ENCODE peak calls at places on chromosomes 6 and 20, in nine cellular contexts. One of them, this sample, is unnamed.
A peak's percentile ranks its signal among the peaks of the same experiment; 100 is the strongest.

GRCh38 chr6:73145690-73146089 is 79.6 kb downstream of the KHDC1L start:
- DNase-seq in left ventricle myocardium inferior: no peak
- DNase-seq in psoas muscle: no peak
- DNase-seq in ovary: no peak
- DNase-seq in cardiac muscle cell: no peak
- DNase-seq in left lung: no peak
- DNase-seq in fibroblast of lung: no peak
- DNase-seq in spleen: no peak
- DNase-seq in astrocyte: no peak
- DNase-seq in this sample: no peak

GRCh38 chr6:157333537-157333936 is 10.2 kb upstream of the TMEM242 start:
- DNase-seq in ovary: no peak
- DNase-seq in left ventricle myocardium inferior: no peak
- DNase-seq in left lung: no peak
- DNase-seq in cardiac muscle cell: no peak
- DNase-seq in psoas muscle: no peak
- DNase-seq in spleen: no peak
- DNase-seq in fibroblast of lung: no peak
- DNase-seq in astrocyte: no peak
- DNase-seq in this sample: no peak

GRCh38 chr6:71602385-71602949 is 283.9 kb upstream of the RIMS1 start:
- DNase-seq in cardiac muscle cell: peak; percentile 3
- DNase-seq in left ventricle myocardium inferior: no peak
- DNase-seq in psoas muscle: no peak
- DNase-seq in left lung: no peak
- DNase-seq in fibroblast of lung: no peak
- DNase-seq in ovary: no peak
- DNase-seq in astrocyte: peak; percentile 95
- DNase-seq in spleen: no peak
- DNase-seq in this sample: no peak

GRCh38 chr6:11700118-11700718 is 78.4 kb downstream of the ADTRP start:
- DNase-seq in ovary: no peak
- DNase-seq in cardiac muscle cell: peak; percentile 75
- DNase-seq in spleen: no peak
- DNase-seq in left lung: no peak
- DNase-seq in astrocyte: peak; percentile 36
- DNase-seq in fibroblast of lung: peak; percentile 83
- DNase-seq in psoas muscle: no peak
- DNase-seq in left ventricle myocardium inferior: no peak
- DNase-seq in this sample: peak; percentile 19

GRCh38 chr20:58296328-58296837 is 13.1 kb upstream of the RAB22A start:
- DNase-seq in ovary: no peak
- DNase-seq in cardiac muscle cell: no peak
- DNase-seq in fibroblast of lung: peak; percentile 53
- DNase-seq in left ventricle myocardium inferior: no peak
- DNase-seq in astrocyte: no peak
- DNase-seq in psoas muscle: no peak
- DNase-seq in spleen: no peak
- DNase-seq in left lung: no peak
- DNase-seq in this sample: no peak

GRCh38 chr20:11849270-11849920 is 68.3 kb upstream of the BTBD3 start:
- DNase-seq in left lung: no peak
- DNase-seq in ovary: no peak
- DNase-seq in fibroblast of lung: peak; percentile 58
- DNase-seq in psoas muscle: no peak
- DNase-seq in cardiac muscle cell: peak; percentile 60
- DNase-seq in astrocyte: peak; percentile 62
- DNase-seq in spleen: no peak
- DNase-seq in left ventricle myocardium inferior: no peak
- DNase-seq in this sample: no peak

GRCh38 chr6:75012018-75012417 is 193.8 kb downstream of the COL12A1 start:
- DNase-seq in left lung: no peak
- DNase-seq in left ventricle myocardium inferior: no peak
- DNase-seq in astrocyte: peak; percentile 12
- DNase-seq in cardiac muscle cell: peak; percentile 18
- DNase-seq in fibroblast of lung: peak; percentile 12
- DNase-seq in psoas muscle: no peak
- DNase-seq in ovary: no peak
- DNase-seq in spleen: no peak
- DNase-seq in this sample: no peak

GRCh38 chr6:168284187-168284586 is 35.4 kb downstream of the DACT2 start:
- DNase-seq in left lung: no peak
- DNase-seq in psoas muscle: no peak
- DNase-seq in cardiac muscle cell: no peak
- DNase-seq in fibroblast of lung: no peak
- DNase-seq in spleen: peak; percentile 51
- DNase-seq in left ventricle myocardium inferior: no peak
- DNase-seq in ovary: no peak
- DNase-seq in astrocyte: no peak
- DNase-seq in this sample: no peak

GRCh38 chr6:11143394-11144371 is 32.2 kb upstream of the ERVFRD-1 start:
- DNase-seq in ovary: no peak
- DNase-seq in cardiac muscle cell: peak; percentile 93
- DNase-seq in psoas muscle: peak; percentile 75
- DNase-seq in left ventricle myocardium inferior: peak; percentile 56
- DNase-seq in spleen: peak; percentile 84
- DNase-seq in left lung: peak; percentile 79
- DNase-seq in astrocyte: peak; percentile 93
- DNase-seq in fibroblast of lung: peak; percentile 90
- DNase-seq in this sample: peak; percentile 37

GRCh38 chr6:21811484-21811883 is 217.9 kb downstream of the SOX4 start:
- DNase-seq in psoas muscle: no peak
- DNase-seq in fibroblast of lung: no peak
- DNase-seq in left ventricle myocardium inferior: no peak
- DNase-seq in spleen: no peak
- DNase-seq in astrocyte: no peak
- DNase-seq in ovary: no peak
- DNase-seq in cardiac muscle cell: no peak
- DNase-seq in left lung: no peak
- DNase-seq in this sample: no peak

GRCh38 chr6:21820442-21820841 is 226.9 kb downstream of the SOX4 start:
- DNase-seq in left lung: no peak
- DNase-seq in cardiac muscle cell: no peak
- DNase-seq in spleen: no peak
- DNase-seq in left ventricle myocardium inferior: no peak
- DNase-seq in fibroblast of lung: no peak
- DNase-seq in ovary: no peak
- DNase-seq in astrocyte: no peak
- DNase-seq in psoas muscle: no peak
- DNase-seq in this sample: no peak

DNA sequence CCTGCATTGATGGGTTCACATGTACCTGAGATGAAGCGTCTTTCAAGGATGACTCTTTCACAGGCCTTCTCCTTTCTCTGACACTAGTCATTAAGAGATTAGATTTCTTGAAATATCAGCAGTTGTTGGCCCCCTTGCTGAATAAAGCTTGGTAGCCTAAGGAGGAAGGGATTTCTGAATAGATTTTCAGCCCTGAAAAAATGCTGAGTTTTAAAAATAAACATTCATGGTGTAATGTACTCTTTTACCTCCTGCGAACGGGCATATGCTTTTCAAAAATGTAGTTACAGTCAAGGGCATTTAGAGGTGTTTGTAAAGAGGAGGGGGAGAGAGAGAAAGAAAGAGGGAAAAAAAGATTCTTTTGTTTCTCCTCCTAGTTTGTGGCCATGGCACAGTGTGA is 222.7 kb downstream of the SOX4 start:
- DNase-seq in astrocyte: no peak
- DNase-seq in ovary: no peak
- DNase-seq in left lung: no peak
- DNase-seq in cardiac muscle cell: no peak
- DNase-seq in left ventricle myocardium inferior: no peak
- DNase-seq in psoas muscle: no peak
- DNase-seq in fibroblast of lung: no peak
- DNase-seq in spleen: no peak
- DNase-seq in this sample: no peak
- H3K4me1 ChIP-seq in astrocyte: no peaks in the 10 kb centered on the region
- H3K4me1 ChIP-seq in ovary: no peaks in the 10 kb centered on the region
- H3K4me1 ChIP-seq in left lung: no peaks in the 10 kb centered on the region
- H3K4me1 ChIP-seq in cardiac muscle cell: no peaks in the 10 kb centered on the region
- H3K4me1 ChIP-seq in left ventricle myocardium inferior: no peaks in the 10 kb centered on the region
- H3K4me1 ChIP-seq in psoas muscle: no peaks in the 10 kb centered on the region
- H3K4me1 ChIP-seq in fibroblast of lung: no peaks in the 10 kb centered on the region
- H3K4me1 ChIP-seq in spleen: no peaks in the 10 kb centered on the region
- H3K4me1 ChIP-seq in this sample: peaks cover 3% of the 10 kb centered on the region

DNA sequence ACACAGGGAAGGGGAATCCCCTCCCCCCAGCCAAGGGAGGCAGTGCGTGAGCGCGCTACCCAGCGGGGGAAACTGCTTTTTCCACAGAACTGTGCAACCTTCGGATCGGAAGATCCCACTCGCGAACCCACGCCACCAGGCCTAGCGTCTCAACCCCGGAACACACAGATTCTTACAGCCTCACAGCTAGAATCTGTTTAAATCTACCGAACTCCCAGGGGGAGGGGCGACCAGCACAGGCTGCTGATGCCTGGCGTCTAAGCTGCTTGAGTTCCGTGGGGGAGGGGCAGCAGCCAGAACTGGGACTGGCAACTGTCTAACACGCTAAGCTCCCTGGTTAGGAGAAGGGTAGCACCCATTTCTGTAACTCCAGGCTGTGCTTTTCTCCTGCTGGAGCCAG is 217.3 kb upstream of the TENT5A start:
- DNase-seq in fibroblast of lung: no peak
- DNase-seq in ovary: no peak
- DNase-seq in left lung: peak; percentile 30
- DNase-seq in psoas muscle: no peak
- DNase-seq in spleen: peak; percentile 59
- DNase-seq in left ventricle myocardium inferior: no peak
- DNase-seq in cardiac muscle cell: no peak
- DNase-seq in astrocyte: no peak
- DNase-seq in this sample: no peak
- H3K4me3 ChIP-seq in fibroblast of lung: no peak overlapping the region
- H3K4me3 ChIP-seq in ovary: no peak overlapping the region
- H3K4me3 ChIP-seq in left lung: no peak overlapping the region
- H3K4me3 ChIP-seq in psoas muscle: no peak overlapping the region
- H3K4me3 ChIP-seq in spleen: no peak overlapping the region
- H3K4me3 ChIP-seq in left ventricle myocardium inferior: no peak overlapping the region
- H3K4me3 ChIP-seq in cardiac muscle cell: no peak overlapping the region
- H3K4me3 ChIP-seq in astrocyte: no peak overlapping the region
- H3K4me3 ChIP-seq in this sample: no peak overlapping the region

DNA sequence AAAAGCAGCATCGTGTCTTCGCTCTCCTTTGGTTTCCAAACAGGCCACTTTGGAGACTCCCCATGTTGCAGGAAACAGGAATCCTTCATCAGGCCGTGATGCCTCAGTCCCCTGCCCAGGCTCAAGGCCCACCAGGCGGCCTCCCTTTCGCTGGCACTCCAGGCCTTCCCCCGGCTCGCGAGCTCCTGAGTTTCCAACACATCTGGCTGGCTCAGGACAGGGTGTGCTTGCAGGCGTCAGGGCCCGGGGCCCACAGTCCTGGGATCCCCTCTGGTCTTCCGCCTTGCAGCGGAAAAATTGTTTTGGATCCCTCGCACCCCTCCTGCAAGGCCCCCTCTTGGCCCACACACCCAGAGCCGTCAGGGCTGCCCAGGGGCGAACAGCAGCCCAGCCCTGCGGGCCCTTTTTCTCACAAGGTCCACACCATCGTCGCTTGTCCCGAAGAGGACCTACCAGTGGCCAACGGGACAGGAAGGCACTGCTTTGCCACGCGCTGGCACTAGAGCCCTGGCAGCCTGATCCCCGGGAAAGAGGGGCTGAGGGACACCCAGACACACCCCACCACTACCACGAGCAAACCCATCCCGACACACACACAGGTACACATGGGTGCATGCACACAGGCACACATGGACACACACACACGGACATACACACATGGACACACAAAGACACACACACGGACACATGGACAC is 1930.9 kb upstream of the DEFB115 start:
- DNase-seq in spleen: peak; percentile 78
- DNase-seq in astrocyte: no peak
- DNase-seq in psoas muscle: no peak
- DNase-seq in fibroblast of lung: no peak
- DNase-seq in left lung: peak; percentile 86
- DNase-seq in ovary: no peak
- DNase-seq in left ventricle myocardium inferior: no peak
- DNase-seq in cardiac muscle cell: no peak
- DNase-seq in this sample: no peak
- H3K9me3 ChIP-seq in spleen: peaks cover 69% of the 10 kb centered on the region
- H3K9me3 ChIP-seq in astrocyte: peaks cover 2% of the 10 kb centered on the region
- H3K9me3 ChIP-seq in psoas muscle: no peaks in the 10 kb centered on the region
- H3K9me3 ChIP-seq in fibroblast of lung: peaks cover 1% of the 10 kb centered on the region
- H3K9me3 ChIP-seq in left lung: peaks cover 8% of the 10 kb centered on the region
- H3K9me3 ChIP-seq in ovary: no peaks in the 10 kb centered on the region
- H3K9me3 ChIP-seq in left ventricle myocardium inferior: peaks cover 13% of the 10 kb centered on the region
- H3K9me3 ChIP-seq in cardiac muscle cell: no peaks in the 10 kb centered on the region
- H3K9me3 ChIP-seq in this sample: peaks cover 6% of the 10 kb centered on the region

GRCh38 chr20:51446230-51446629 is 96.3 kb downstream of the NFATC2 start:
- DNase-seq in psoas muscle: no peak
- DNase-seq in left ventricle myocardium inferior: no peak
- DNase-seq in fibroblast of lung: no peak
- DNase-seq in cardiac muscle cell: peak; percentile 16
- DNase-seq in spleen: peak; percentile 20
- DNase-seq in ovary: no peak
- DNase-seq in astrocyte: no peak
- DNase-seq in left lung: no peak
- DNase-seq in this sample: no peak

GRCh38 chr20:51446656-51447055 is 95.9 kb downstream of the NFATC2 start:
- DNase-seq in fibroblast of lung: peak; percentile 78
- DNase-seq in spleen: peak; percentile 60
- DNase-seq in ovary: no peak
- DNase-seq in astrocyte: peak; percentile 75
- DNase-seq in cardiac muscle cell: peak; percentile 60
- DNase-seq in left lung: no peak
- DNase-seq in left ventricle myocardium inferior: no peak
- DNase-seq in psoas muscle: peak; percentile 47
- DNase-seq in this sample: peak; percentile 87

GRCh38 chr20:51445591-51445990 is 96.9 kb downstream of the NFATC2 start:
- DNase-seq in cardiac muscle cell: no peak
- DNase-seq in left ventricle myocardium inferior: no peak
- DNase-seq in astrocyte: no peak
- DNase-seq in left lung: no peak
- DNase-seq in fibroblast of lung: no peak
- DNase-seq in ovary: no peak
- DNase-seq in spleen: peak; percentile 14
- DNase-seq in psoas muscle: no peak
- DNase-seq in this sample: no peak

GRCh38 chr20:51444472-51444871 is 98.0 kb downstream of the NFATC2 start:
- DNase-seq in astrocyte: no peak
- DNase-seq in spleen: peak; percentile 39
- DNase-seq in left ventricle myocardium inferior: no peak
- DNase-seq in fibroblast of lung: peak; percentile 20
- DNase-seq in ovary: no peak
- DNase-seq in left lung: no peak
- DNase-seq in cardiac muscle cell: peak; percentile 70
- DNase-seq in psoas muscle: no peak
- DNase-seq in this sample: no peak

DNA sequence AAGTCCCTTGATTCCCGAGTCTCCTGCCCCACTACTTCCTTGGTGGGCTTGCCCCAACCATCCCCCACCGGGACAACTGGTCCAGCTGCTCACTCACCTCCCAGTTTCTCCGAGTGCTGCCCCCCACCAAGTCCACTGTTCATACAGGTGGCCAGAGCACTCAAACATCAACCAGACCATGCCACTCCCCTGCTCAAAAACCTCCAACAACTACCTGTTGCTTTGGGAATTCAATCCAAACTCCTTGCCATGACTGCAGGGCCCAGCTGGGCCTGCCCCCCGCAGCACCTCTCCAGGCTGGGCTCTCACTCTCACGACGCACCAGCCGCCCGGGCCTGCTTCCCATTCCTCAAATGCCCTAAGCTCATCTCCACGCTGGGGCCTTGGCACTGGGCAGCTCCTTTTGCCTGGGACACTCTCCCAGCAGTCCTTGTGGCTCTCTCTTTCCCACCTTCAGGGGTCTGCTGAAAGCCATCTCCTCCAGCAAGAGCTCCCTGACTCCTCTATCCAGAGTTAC is 97.5 kb downstream of the NFATC2 start:
- DNase-seq in spleen: peak; percentile 65
- DNase-seq in fibroblast of lung: no peak
- DNase-seq in left ventricle myocardium inferior: no peak
- DNase-seq in cardiac muscle cell: no peak
- DNase-seq in ovary: no peak
- DNase-seq in left lung: no peak
- DNase-seq in psoas muscle: no peak
- DNase-seq in astrocyte: no peak
- DNase-seq in this sample: no peak
- H3K4me1 ChIP-seq in spleen: peaks cover 30% of the 10 kb centered on the region
- H3K4me1 ChIP-seq in fibroblast of lung: peaks cover 12% of the 10 kb centered on the region
- H3K4me1 ChIP-seq in left ventricle myocardium inferior: peaks cover 36% of the 10 kb centered on the region
- H3K4me1 ChIP-seq in cardiac muscle cell: peaks cover 30% of the 10 kb centered on the region
- H3K4me1 ChIP-seq in ovary: peaks cover 4% of the 10 kb centered on the region
- H3K4me1 ChIP-seq in left lung: peaks cover 6% of the 10 kb centered on the region
- H3K4me1 ChIP-seq in psoas muscle: peaks cover 36% of the 10 kb centered on the region
- H3K4me1 ChIP-seq in astrocyte: peaks cover 28% of the 10 kb centered on the region
- H3K4me1 ChIP-seq in this sample: peaks cover 24% of the 10 kb centered on the region

This sample was measured in Caco-2.